ENCODE peak calls at places on chromosomes 16 and 17, in nine cellular contexts. Y, J, X, U, S, C, E, N and Q are unnamed samples.

GRCh38 chr17:41785876-41786226 is 660 bp downstream of the JUP start:
- DNase-seq in U (no peak), C (peak; percentile 39), Y (no peak), N (no peak), E (peak; percentile 8), X (no peak), J (peak; percentile 70), S (no peak), Q (no peak)

GRCh38 chr16:26667271-26667703 is 399.4 kb upstream of the C16orf82 start:
- DNase-seq in E (no peak), U (no peak), Y (no peak), J (peak; percentile 20), S (no peak), C (no peak), X (no peak), N (no peak), Q (no peak)

GRCh38 chr17:44872131-44872768 is 24.6 kb downstream of the HIGD1B start:
- DNase-seq in N (no peak), Y (peak; percentile 61), U (peak; percentile 18), S (no peak), X (no peak), C (no peak), E (no peak), J (no peak), Q (no peak)

GRCh38 chr17:62714016-62714777 is 86.7 kb downstream of the MRC2 start:
- DNase-seq in E (no peak), U (peak; percentile 34), C (no peak), J (no peak), Y (peak; percentile 17), N (no peak), S (no peak), X (no peak), Q (peak; percentile 47)

GRCh38 chr17:17062356-17062755 is 20.1 kb downstream of the MPRIP start:
- DNase-seq in C (no peak), X (peak; percentile 50), S (no peak), N (no peak), Y (no peak), J (no peak), E (no peak), U (no peak), Q (no peak)

GRCh38 chr17:19501219-19501618 is 32.4 kb upstream of the SLC47A1 start:
- DNase-seq in J (no peak), U (no peak), S (no peak), N (no peak), X (no peak), Y (no peak), C (no peak), E (no peak), Q (no peak)

GRCh38 chr16:2008631-2009301 is 855 bp downstream of the ZNF598 start:
- DNase-seq in J (no peak), X (peak; percentile 75), U (no peak), N (no peak), C (peak; percentile 50), S (no peak), E (no peak), Y (no peak), Q (no peak)

GRCh38 chr17:49482144-49482817 is 12.8 kb upstream of the NGFR start:
- DNase-seq in E (peak; percentile 4), C (peak; percentile 58), Y (no peak), J (no peak), U (no peak), N (no peak), X (no peak), S (no peak), Q (no peak)

GRCh38 chr16:86461037-86461436 is 49.3 kb upstream of the FOXF1 start:
- DNase-seq in E (no peak), N (no peak), J (no peak), S (no peak), U (no peak), C (no peak), Y (no peak), X (no peak), Q (no peak)